ENCODE peak calls at places on chromosomes 7 and 10, in ten cellular contexts. V is tibial nerve, J is endothelial cell of umbilical vein, K is spleen, L is IMR-90, T is body of pancreas, W is Peyer's patch, D is HepG2, X is testis, Z is sigmoid colon. H is an unnamed sample. For H3K4me1, the result is how much of the 10 kb centered on the place peaks cover.

GRCh38 chr10:43354325-43354635 is 17.2 kb upstream of the FXYD4 start:
- DNase-seq in K (no peak), T (no peak), V (no peak), D (no peak), W (no peak), Z (no peak), J (no peak), X (no peak), L (no peak), H (no peak)

GRCh38 chr10:36380538-36380937 is 738.4 kb upstream of the FZD8 start:
- DNase-seq in L (no peak), J (no peak), T (no peak), W (no peak), X (no peak), Z (no peak), K (no peak), D (no peak), V (no peak), H (no peak)

GRCh38 chr10:78664929-78665525 is 403.7 kb upstream of the ZMIZ1 start:
- DNase-seq in L (peak), Z (no peak), V (no peak), X (peak), D (no peak), K (no peak), W (no peak), T (peak), J (peak), H (no peak)

GRCh38 chr10:116741391-116742351 is 695 bp downstream of the HSPA12A start:
- DNase-seq in W (no peak), T (no peak), X (peak), D (no peak), V (no peak), L (no peak), J (no peak), K (no peak), Z (peak), H (peak)

GRCh38 chr7:34240450-34240849 is 335.1 kb downstream of the BMPER start:
- DNase-seq in L (no peak), T (no peak), W (no peak), J (no peak), D (no peak), Z (no peak), X (no peak), V (no peak), K (no peak), H (no peak)

GRCh38 chr10:73439605-73440298 is 6.4 kb upstream of the MSS51 start:
- DNase-seq in K (no peak), Z (no peak), W (no peak), D (no peak), V (no peak), J (no peak), L (peak), T (no peak), X (no peak), H (no peak)

GRCh38 chr7:51141451-51141971 is 175.1 kb downstream of the COBL start:
- DNase-seq in J (peak), Z (no peak), K (no peak), X (no peak), L (peak), D (no peak), W (no peak), V (no peak), T (peak), H (no peak)

GRCh38 chr10:28975891-28976471 is 298.7 kb downstream of the BAMBI start:
- DNase-seq in T (no peak), D (peak), Z (no peak), W (no peak), J (no peak), K (no peak), X (no peak), L (peak), V (no peak), H (no peak)

GRCh38 chr7:50479743-50480517 is 29.8 kb upstream of the FIGNL1 start:
- DNase-seq in D (no peak), J (no peak), Z (no peak), T (no peak), K (no peak), X (no peak), V (no peak), W (no peak), L (no peak), H (no peak)

GRCh38 chr7:2117681-2118045 is 115.1 kb downstream of the MAD1L1 start:
- DNase-seq in Z (no peak), V (no peak), W (no peak), D (no peak), T (no peak), L (no peak), X (no peak), J (no peak), K (no peak), H (no peak)

GRCh38 chr7:116284390-116284789 is 74.1 kb downstream of the TES start:
- DNase-seq in K (no peak), D (no peak), W (no peak), V (no peak), T (no peak), L (peak), X (no peak), J (no peak), Z (no peak), H (no peak)

GRCh38 chr7:114243019-114243507 is 171.6 kb upstream of the FOXP2 start:
- DNase-seq in X (no peak), W (no peak), K (no peak), L (no peak), V (no peak), D (no peak), T (no peak), J (no peak), Z (no peak), H (no peak)

GRCh38 chr10:59234814-59235429 is 58.5 kb downstream of the PHYHIPL start:
- DNase-seq in J (peak), W (no peak), X (peak), V (no peak), Z (no peak), T (peak), L (peak), K (no peak), D (no peak), H (peak)

GRCh38 chr10:75043256-75044121 is 68.0 kb upstream of the SAMD8 start:
- DNase-seq in J (no peak), V (no peak), K (peak), D (no peak), W (peak), Z (peak), T (no peak), X (peak), L (no peak), H (no peak)

GRCh38 chr7:157529768-157530560 is 193.2 kb downstream of the DNAJB6 start:
- DNase-seq in L (no peak), J (no peak), V (no peak), D (no peak), W (no peak), T (no peak), Z (no peak), X (no peak), K (peak), H (no peak)

GRCh38 chr10:80498833-80499671 is 38.6 kb upstream of the SH2D4B start:
- DNase-seq in W (peak), L (peak), X (peak), D (peak), V (peak), J (peak), Z (peak), T (peak), K (peak), H (peak)

GRCh38 chr10:80496555-80497172 is 41.0 kb upstream of the SH2D4B start:
- DNase-seq in W (no peak), D (no peak), V (no peak), J (no peak), K (no peak), X (no peak), T (no peak), Z (no peak), L (no peak), H (no peak)

GRCh38 chr10:80500572-80501380 is 36.9 kb upstream of the SH2D4B start:
- DNase-seq in Z (no peak), W (peak), L (no peak), X (peak), V (peak), D (no peak), K (peak), T (peak), J (no peak), H (no peak)

GRCh38 chr10:80498039-80498832 is 39.5 kb upstream of the SH2D4B start:
- DNase-seq in L (no peak), J (peak), T (no peak), D (no peak), X (no peak), V (no peak), Z (no peak), K (no peak), W (no peak), H (no peak)

GRCh38 chr10:80497187-80498038 is 40.3 kb upstream of the SH2D4B start:
- DNase-seq in D (no peak), X (no peak), V (no peak), J (peak), L (peak), Z (peak), K (peak), W (no peak), T (no peak), H (peak)
- H3K4me1 ChIP-seq in D (half or more), X (half or more), V (half or more), J (half or more), L (under half), Z (half or more), K (half or more), W (half or more), T (half or more), H (half or more)

GRCh38 chr7:87507446-87507845 is 32.0 kb upstream of the ABCB4 start:
- DNase-seq in X (no peak), W (no peak), J (no peak), T (no peak), Z (no peak), V (no peak), K (no peak), L (no peak), D (peak), H (no peak)
- TF ChIP-seq CTCF in X (no peak), W (no peak), J (no peak), T (no peak), Z (no peak), V (no peak), K (no peak), L (peak), D (peak), H (no peak)

GRCh38 chr7:44847509-44847919 is 373 bp downstream of the H2AZ2 start:
- DNase-seq in T (peak), W (peak), K (peak), J (peak), V (peak), Z (peak), D (peak), L (peak), X (peak), H (peak)
- TF ChIP-seq POLR2A in T (no peak), W (no peak), K (no peak), J (no peak), V (no peak), Z (peak), D (no peak), L (no peak), X (no peak), H (peak)

DNA sequence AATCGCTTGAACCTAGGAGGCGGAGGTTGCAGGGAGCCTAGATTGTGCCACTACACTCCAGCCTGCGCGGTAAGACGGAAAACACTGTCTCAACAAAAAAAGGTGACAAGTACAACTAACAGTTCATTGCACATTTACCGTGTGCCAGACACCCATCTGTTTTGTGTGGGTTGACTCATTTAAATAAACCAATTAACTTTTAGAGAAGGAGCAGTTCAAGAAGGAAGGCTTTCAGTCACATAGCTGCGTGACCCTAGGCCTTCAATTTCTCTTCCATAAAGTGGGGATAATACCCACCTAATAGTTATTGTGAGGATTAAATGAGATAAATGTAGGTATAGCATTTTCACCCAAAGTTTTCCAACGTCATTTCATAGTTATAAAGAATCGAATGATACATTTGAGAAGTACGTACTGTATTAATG is 52.3 kb upstream of the KDM7A start:
- DNase-seq in K (no peak), W (no peak), T (no peak), D (peak), Z (no peak), L (no peak), X (no peak), V (no peak), J (no peak), H (no peak)
- H3K4me1 ChIP-seq in K (under half), W (under half), T (under half), D (half or more), Z (under half), L (under half), X (under half), V (under half), J (under half), H (under half)

GRCh38 chr7:72183835-72184234 is 228.3 kb downstream of the CALN1 start:
- DNase-seq in L (no peak), K (no peak), D (peak), Z (no peak), X (no peak), J (no peak), T (no peak), W (no peak), V (no peak), H (no peak)
- TF ChIP-seq CTCF in L (no peak), K (no peak), D (no peak), Z (no peak), X (no peak), J (no peak), T (no peak), W (no peak), V (no peak), H (no peak)

DNA sequence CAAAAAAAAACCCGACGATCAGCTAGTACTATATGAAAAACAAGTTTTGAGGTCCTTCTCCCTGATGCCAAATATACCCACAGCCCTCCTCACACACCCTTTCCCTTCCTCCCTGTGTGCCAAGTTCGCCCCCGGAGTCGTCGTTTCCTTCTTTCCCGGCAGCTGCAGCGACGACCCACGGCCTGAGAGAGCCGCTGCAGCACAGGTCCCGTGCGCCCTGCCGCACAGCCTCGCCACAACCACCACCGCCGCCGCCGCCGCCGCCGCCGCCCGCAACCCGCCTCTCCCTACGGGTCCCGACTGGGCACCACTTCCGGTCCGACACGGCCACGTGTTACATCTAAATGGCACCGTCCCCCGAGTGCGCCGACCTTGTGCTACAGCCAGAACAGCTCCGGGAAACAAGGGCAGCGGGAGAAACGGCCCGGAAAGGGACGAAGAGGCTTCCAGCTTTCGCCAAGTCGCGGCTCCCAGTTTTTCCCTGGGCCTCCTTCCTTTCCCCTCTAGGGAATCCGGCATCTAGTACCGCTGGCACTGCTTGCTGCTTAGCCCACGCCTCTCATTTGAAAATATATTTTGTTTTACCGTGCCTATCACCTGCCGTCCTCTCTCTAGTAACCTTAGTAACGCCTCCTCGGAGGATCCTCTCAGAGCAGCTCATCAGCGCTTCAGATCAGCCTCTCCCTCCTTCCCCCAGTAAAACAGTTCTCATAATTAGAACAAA is at the start of gene FRA10AC1:
- DNase-seq in D (peak), K (peak), Z (peak), T (peak), J (peak), L (peak), V (peak), X (peak), W (peak), H (peak)
- TF ChIP-seq POLR2A in D (peak), K (peak), Z (peak), T (no peak), J (no peak), L (no peak), V (peak), X (no peak), W (peak), H (peak)

DNA sequence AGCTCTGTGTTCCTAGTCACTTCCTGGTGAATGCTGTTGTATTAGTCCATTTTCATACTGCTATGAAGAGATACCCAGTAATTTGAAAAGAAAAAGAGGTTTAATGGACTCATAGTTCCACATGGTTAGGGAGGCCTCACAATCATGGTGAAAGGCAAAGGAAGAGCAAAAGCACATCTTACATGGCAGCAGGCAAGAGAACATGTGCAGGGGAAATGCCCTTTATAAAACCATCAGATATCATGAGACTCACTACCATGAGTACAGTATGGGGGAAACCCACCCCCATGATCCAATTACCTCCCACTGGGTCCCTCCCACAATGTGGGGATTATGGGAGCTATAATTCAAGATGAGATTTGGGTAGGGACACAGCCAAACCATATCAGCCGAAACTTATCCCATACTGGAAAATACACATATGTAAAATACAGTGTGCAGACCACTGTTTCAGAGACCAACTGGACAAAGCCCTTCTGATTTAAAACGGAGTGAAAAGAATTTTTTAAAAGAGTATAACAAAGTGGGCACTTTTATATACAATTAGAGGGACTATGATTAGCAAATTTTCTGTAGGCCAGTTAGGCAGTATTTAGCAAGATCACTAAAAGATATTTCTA is 8.0 kb downstream of the CYREN start:
- DNase-seq in T (no peak), L (no peak), W (no peak), D (no peak), K (no peak), J (no peak), X (no peak), Z (no peak), V (no peak), H (no peak)
- H3K4me1 ChIP-seq in T (under half), L (under half), W (under half), D (half or more), K (half or more), J (under half), X (under half), Z (under half), V (under half), H (under half)

GRCh38 chr10:80165173-80165572 is 32.6 kb downstream of the PLAC9 start:
- DNase-seq in Z (peak), D (no peak), K (peak), X (no peak), T (no peak), J (no peak), L (peak), V (no peak), W (no peak), H (no peak)
- TF ChIP-seq CTCF in Z (no peak), D (no peak), K (no peak), X (no peak), T (no peak), J (no peak), L (peak), V (no peak), W (no peak), H (no peak)

H was measured in transverse colon.